ENCODE peak calls at places on chromosomes 16 and 17, in six cellular contexts. I, D, V, L, C and J are unnamed samples.

GRCh38 chr17:33602981-33603380 is 309.9 kb upstream of the ASIC2 start:
- DNase-seq in I (no peak), D (no peak), V (no peak), L (no peak), C (no peak), J (peak)

GRCh38 chr17:42520540-42520951 is 15.5 kb upstream of the NAGLU start:
- DNase-seq in I (no peak), D (no peak), V (no peak), L (no peak), C (no peak), J (peak)

GRCh38 chr17:51118330-51119195 is 2.1 kb downstream of the SPAG9 start:
- DNase-seq in I (no peak), D (no peak), V (peak), L (no peak), C (no peak), J (no peak)

GRCh38 chr17:17419621-17420020 is 57.2 kb upstream of the MED9 start:
- DNase-seq in I (no peak), D (no peak), V (no peak), L (no peak), C (no peak), J (no peak)

GRCh38 chr17:41082565-41083136 is 1.3 kb upstream of the KRTAP4-7 start:
- DNase-seq in I (no peak), D (peak), V (peak), L (no peak), C (peak), J (no peak)

GRCh38 chr17:80720624-80721577 is 176.3 kb downstream of the RPTOR start:
- DNase-seq in I (peak), D (peak), V (peak), L (no peak), C (peak), J (no peak)

GRCh38 chr16:84607061-84607460 is 10.8 kb downstream of the COTL1 start:
- DNase-seq in I (no peak), D (no peak), V (no peak), L (no peak), C (no peak), J (no peak)

GRCh38 chr17:16463341-16464000 is 28.5 kb downstream of the LRRC75A start:
- DNase-seq in I (peak), D (peak), V (peak), L (no peak), C (peak), J (no peak)

GRCh38 chr17:78040561-78041400 is 82.3 kb downstream of the TNRC6C start:
- DNase-seq in I (no peak), D (peak), V (peak), L (no peak), C (peak), J (no peak)

GRCh38 chr17:2043785-2044184 is 2.0 kb downstream of the OVCA2 start:
- DNase-seq in I (peak), D (peak), V (peak), L (no peak), C (peak), J (no peak)

GRCh38 chr16:3157229-3158013 is 22.6 kb downstream of the ZNF213 start:
- DNase-seq in I (peak), D (peak), V (peak), L (no peak), C (peak), J (peak)

GRCh38 chr16:19348578-19349315 is 63.2 kb downstream of the CLEC19A start:
- DNase-seq in I (no peak), D (no peak), V (no peak), L (peak), C (peak), J (no peak)

GRCh38 chr17:10775740-10776333 is 28.1 kb downstream of the TMEM238L start:
- DNase-seq in I (no peak), D (no peak), V (no peak), L (no peak), C (no peak), J (no peak)

GRCh38 chr17:78117027-78117981 is 11.3 kb downstream of the TMC6 start:
- DNase-seq in I (no peak), D (no peak), V (no peak), L (peak), C (peak), J (no peak)

GRCh38 chr16:57824880-57825279 is 22.6 kb upstream of the KIFC3 start:
- DNase-seq in I (peak), D (peak), V (peak), L (no peak), C (no peak), J (no peak)

GRCh38 chr17:4498461-4499397 is at the start of gene SPNS2:
- DNase-seq in I (peak), D (no peak), V (peak), L (peak), C (peak), J (peak)

GRCh38 chr16:2537451-2538379 is at the start of gene PDPK1:
- DNase-seq in I (peak), D (peak), V (peak), L (peak), C (peak), J (peak)

GRCh38 chr17:33292184-33292980 is 713 bp downstream of the ASIC2 start:
- DNase-seq in I (peak), D (no peak), V (no peak), L (peak), C (peak), J (peak)

GRCh38 chr16:52825882-52826281 is 226.8 kb downstream of the CHD9NB start:
- DNase-seq in I (no peak), D (no peak), V (no peak), L (no peak), C (peak), J (no peak)

GRCh38 chr16:23668873-23669272 is 9.8 kb upstream of the PLK1 start:
- DNase-seq in I (no peak), D (no peak), V (no peak), L (no peak), C (no peak), J (no peak)

GRCh38 chr17:8161289-8162231 is 1.2 kb downstream of the VAMP2 start:
- DNase-seq in I (no peak), D (no peak), V (no peak), L (no peak), C (no peak), J (no peak)

GRCh38 chr17:8163978-8164814 is 1.4 kb upstream of the VAMP2 start:
- DNase-seq in I (peak), D (peak), V (no peak), L (no peak), C (peak), J (no peak)

GRCh38 chr17:8160741-8161221 is 2.0 kb downstream of the VAMP2 start:
- DNase-seq in I (no peak), D (no peak), V (no peak), L (no peak), C (no peak), J (no peak)

GRCh38 chr17:8162997-8163977 is 539 bp upstream of the VAMP2 start:
- DNase-seq in I (no peak), D (no peak), V (no peak), L (no peak), C (no peak), J (no peak)

DNA sequence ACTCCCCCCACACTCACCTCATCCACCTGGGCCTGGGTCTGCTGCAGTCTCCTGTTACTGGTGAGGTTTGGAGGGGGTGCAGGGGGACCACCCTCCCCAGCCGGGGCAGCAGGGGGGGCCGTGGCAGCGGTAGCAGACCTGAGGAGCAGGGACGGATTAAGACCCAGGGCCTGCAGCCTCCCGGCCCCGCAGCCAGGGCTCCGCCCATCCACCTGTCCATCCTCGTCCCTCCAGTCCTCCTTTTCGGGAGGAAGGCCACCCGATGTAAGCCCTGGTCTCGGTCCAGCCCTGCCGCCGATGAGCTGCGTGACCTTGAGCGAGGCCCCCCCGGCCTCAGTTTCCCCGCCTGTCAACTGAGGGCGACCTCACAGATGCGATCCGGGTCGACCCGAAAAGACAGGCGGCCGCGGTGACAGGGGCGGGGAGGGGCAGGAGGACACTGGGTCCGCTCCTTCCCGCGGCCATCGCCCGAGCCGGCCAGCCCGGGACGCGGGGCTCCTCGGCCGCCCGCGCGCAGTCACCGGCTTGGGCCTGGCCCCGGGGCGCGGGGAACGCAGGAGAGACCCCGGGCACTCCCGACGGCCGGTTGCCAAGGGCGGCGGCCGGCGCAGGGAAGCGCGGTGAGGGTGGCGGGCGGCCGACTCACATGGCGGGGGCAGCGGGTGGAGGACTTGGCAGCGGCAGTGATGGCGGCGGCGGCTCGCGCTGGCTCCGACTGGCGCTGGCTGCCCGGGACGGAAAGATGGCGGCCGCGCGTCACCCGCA is at the start of gene VAMP2:
- DNase-seq in I (peak), D (no peak), V (peak), L (peak), C (peak), J (peak)
- TF ChIP-seq CTCF in I (no peak), D (no peak), V (no peak), L (no peak), C (no peak), J (no peak)

GRCh38 chr17:36947922-36948716 is 635 bp upstream of the AATF start:
- DNase-seq in I (no peak), D (no peak), V (no peak), L (no peak), C (no peak), J (no peak)
- TF ChIP-seq CTCF in I (no peak), D (no peak), V (no peak), L (no peak), C (no peak), J (no peak)

GRCh38 chr16:76879420-76879819 is 311.6 kb upstream of the MON1B start:
- DNase-seq in I (no peak), D (no peak), V (no peak), L (no peak), C (no peak), J (no peak)

GRCh38 chr16:76885776-76886175 is 305.2 kb upstream of the MON1B start:
- DNase-seq in I (no peak), D (no peak), V (no peak), L (no peak), C (no peak), J (no peak)

DNA sequence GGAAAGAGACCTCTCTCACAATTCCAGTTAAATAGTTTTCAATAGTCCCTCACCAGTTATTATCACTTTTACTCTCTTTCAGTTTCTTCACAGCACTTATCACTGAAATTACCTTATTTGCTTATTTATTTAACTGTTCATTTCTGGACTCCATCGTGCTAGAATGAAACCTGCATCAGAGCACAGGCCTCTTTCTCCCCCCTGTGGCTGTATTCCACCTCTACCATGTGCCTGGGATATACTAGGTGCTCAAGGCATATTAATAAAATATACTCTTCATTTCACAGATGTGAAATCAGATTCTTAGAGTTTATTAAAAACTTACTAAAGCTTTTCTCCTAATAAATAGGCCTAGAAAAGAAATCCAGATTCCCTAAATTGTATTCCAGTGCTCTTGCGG is 308.9 kb upstream of the MON1B start:
- DNase-seq in I (no peak), D (peak), V (peak), L (no peak), C (no peak), J (no peak)
- TF ChIP-seq CTCF in I (no peak), D (peak), V (peak), L (no peak), C (no peak), J (no peak)

GRCh38 chr17:6423931-6424330 is 11.0 kb downstream of the AIPL1 start:
- DNase-seq in I (no peak), D (no peak), V (no peak), L (no peak), C (no peak), J (no peak)

GRCh38 chr17:6421700-6422604 is 13.0 kb downstream of the AIPL1 start:
- DNase-seq in I (peak), D (peak), V (peak), L (peak), C (peak), J (peak)

GRCh38 chr17:6420173-6420641 is 14.7 kb downstream of the AIPL1 start:
- DNase-seq in I (no peak), D (no peak), V (peak), L (peak), C (peak), J (peak)

GRCh38 chr17:6425407-6425806 is 9.5 kb downstream of the AIPL1 start:
- DNase-seq in I (no peak), D (no peak), V (no peak), L (no peak), C (no peak), J (no peak)

DNA sequence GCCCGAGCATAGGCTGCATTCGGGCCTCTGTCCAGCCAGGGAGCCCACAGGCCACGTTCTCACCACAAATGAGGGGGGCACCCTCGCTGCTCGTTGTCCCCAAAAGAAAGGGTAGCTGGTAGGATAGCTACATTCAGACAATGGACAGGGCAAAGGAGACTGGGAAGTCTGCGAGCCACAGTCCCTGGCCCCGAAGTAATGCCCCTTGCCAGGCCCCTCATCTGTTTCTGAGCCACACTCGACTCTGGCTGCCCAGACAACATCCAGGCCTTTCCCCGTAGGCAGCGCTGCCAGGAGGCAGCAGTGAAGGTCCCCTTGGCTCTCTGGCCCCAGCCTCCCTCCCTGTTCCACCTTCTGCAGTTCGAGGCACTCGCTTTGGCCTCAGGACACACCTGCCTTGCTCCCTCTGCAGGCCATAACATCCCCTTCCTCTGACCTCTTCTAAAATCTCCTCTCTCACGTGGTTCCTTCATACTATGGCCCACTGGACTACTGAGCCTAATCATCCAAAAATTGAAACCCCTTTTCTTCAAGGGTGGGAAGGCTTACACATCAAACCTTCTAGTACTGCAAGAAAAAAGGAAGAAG is 12.2 kb downstream of the AIPL1 start:
- DNase-seq in I (no peak), D (no peak), V (no peak), L (no peak), C (no peak), J (no peak)
- TF ChIP-seq CTCF in I (no peak), D (no peak), V (no peak), L (peak), C (no peak), J (no peak)

GRCh38 chr17:35242158-35242804 is 591 bp upstream of the SLFN5 start:
- DNase-seq in I (peak), D (peak), V (peak), L (peak), C (peak), J (no peak)
- TF ChIP-seq CTCF in I (peak), D (peak), V (peak), L (peak), C (no peak), J (peak)

DNA sequence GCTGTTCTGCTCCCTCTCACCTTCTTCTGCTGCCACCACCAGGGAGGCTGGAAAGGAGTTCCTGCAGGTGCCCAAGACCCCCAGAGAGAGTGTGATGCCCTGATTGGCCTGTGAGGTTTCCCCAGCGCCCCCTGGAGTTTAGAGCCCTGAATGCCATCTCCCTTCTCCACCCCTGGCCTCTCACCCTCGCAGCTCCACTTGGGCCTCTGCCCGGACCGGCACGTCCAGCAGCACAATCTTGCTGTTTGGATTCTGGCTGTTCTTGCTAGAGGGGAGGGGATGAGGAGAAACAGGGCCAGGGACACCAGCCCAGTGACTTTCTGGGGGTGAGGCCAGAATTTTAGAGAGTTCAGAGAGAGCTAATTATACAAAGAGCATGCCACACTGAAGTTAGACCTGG is 12.5 kb upstream of the FAM171A2 start:
- DNase-seq in I (peak), D (no peak), V (peak), L (no peak), C (no peak), J (peak)
- TF ChIP-seq CTCF in I (peak), D (peak), V (peak), L (peak), C (peak), J (peak)

GRCh38 chr16:79966226-79966625 is 365.7 kb upstream of the MAF start:
- DNase-seq in I (no peak), D (no peak), V (no peak), L (no peak), C (no peak), J (no peak)
- TF ChIP-seq CTCF in I (no peak), D (no peak), V (no peak), L (no peak), C (no peak), J (no peak)